ENCODE peak calls at places on chromosomes 4 and X, in seven cellular contexts. Z is coronary artery, G is fibroblast of the aortic adventitia, V is prostate gland, N is BJ, B is RWPE1, T is neural crest cell. S is an unnamed sample.

GRCh38 chr4:47071863-47072441 is 40.6 kb downstream of the GABRB1 start:
- DNase-seq in Z (no peak), G (peak; percentile 71), V (no peak), N (no peak), B (peak; percentile 18), T (no peak), S (no peak)

GRCh38 chr4:74109116-74109791 is 10.3 kb upstream of the CXCL2 start:
- DNase-seq in Z (no peak), G (peak; percentile 99), V (no peak), N (peak; percentile 84), B (peak; percentile 80), T (no peak), S (no peak)

GRCh38 chrX:38326086-38326485 is 1.2 kb downstream of the RPGR start:
- DNase-seq in Z (no peak), G (no peak), V (no peak), N (no peak), B (no peak), T (no peak), S (no peak)

GRCh38 chr4:77147400-77147782 is 9.6 kb upstream of the CCNG2 start:
- DNase-seq in Z (no peak), G (no peak), V (no peak), N (no peak), B (no peak), T (no peak), S (no peak)

GRCh38 chr4:168651374-168651773 is 154.5 kb downstream of the PALLD start:
- DNase-seq in Z (no peak), G (no peak), V (no peak), N (no peak), B (no peak), T (no peak), S (no peak)

GRCh38 chr4:115675721-115676120 is 562.3 kb upstream of the NDST4 start:
- DNase-seq in Z (no peak), G (no peak), V (no peak), N (no peak), B (no peak), T (no peak), S (no peak)

GRCh38 chr4:140078366-140078765 is 75.6 kb downstream of the MAML3 start:
- DNase-seq in Z (no peak), G (peak; percentile 23), V (no peak), N (no peak), B (no peak), T (no peak), S (no peak)

GRCh38 chr4:118783887-118784286 is 52.0 kb downstream of the SEC24D start:
- DNase-seq in Z (no peak), G (peak; percentile 75), V (no peak), N (no peak), B (no peak), T (no peak), S (no peak)

GRCh38 chr4:141275834-141276233 is 55.1 kb downstream of the ZNF330 start:
- DNase-seq in Z (no peak), G (peak; percentile 92), V (no peak), N (peak; percentile 92), B (peak; percentile 4), T (no peak), S (no peak)

GRCh38 chr4:52983563-52984303 is 121.6 kb downstream of the RASL11B start:
- DNase-seq in Z (no peak), G (peak; percentile 78), V (peak; percentile 42), N (no peak), B (peak; percentile 59), T (peak; percentile 12), S (no peak)

GRCh38 chrX:131783555-131784338 is 239.4 kb upstream of the STK26 start:
- DNase-seq in Z (no peak), G (peak; percentile 97), V (no peak), N (no peak), B (no peak), T (no peak), S (no peak)

GRCh38 chr4:86497131-86497530 is 97.0 kb upstream of the PTPN13 start:
- DNase-seq in Z (no peak), G (peak; percentile 34), V (peak; percentile 61), N (no peak), B (peak; percentile 20), T (no peak), S (no peak)

GRCh38 chr4:94262163-94263016 is 54.7 kb downstream of the SMARCAD1 start:
- DNase-seq in Z (no peak), G (no peak), V (no peak), N (no peak), B (peak; percentile 65), T (no peak), S (no peak)

GRCh38 chr4:83964996-83965541 is 429.2 kb downstream of the GPAT3 start:
- DNase-seq in Z (no peak), G (peak; percentile 64), V (no peak), N (no peak), B (no peak), T (no peak), S (no peak)

GRCh38 chrX:118521435-118521834 is 25.8 kb downstream of the DOCK11 start:
- DNase-seq in Z (no peak), G (peak; percentile 68), V (no peak), N (peak; percentile 56), B (no peak), T (no peak), S (no peak)

GRCh38 chr4:54737421-54737820 is 79.7 kb downstream of the KIT start:
- DNase-seq in Z (no peak), G (no peak), V (no peak), N (no peak), B (no peak), T (no peak), S (no peak)

GRCh38 chr4:74376888-74377483 is 12.0 kb downstream of the EREG start:
- DNase-seq in Z (no peak), G (peak; percentile 83), V (no peak), N (no peak), B (peak; percentile 62), T (no peak), S (no peak)

GRCh38 chr4:97841512-97841911 is 301.8 kb downstream of the STPG2 start:
- DNase-seq in Z (no peak), G (no peak), V (no peak), N (no peak), B (no peak), T (no peak), S (no peak)

GRCh38 chrX:39898147-39898546 is 199.6 kb downstream of the BCOR start:
- DNase-seq in Z (no peak), G (no peak), V (no peak), N (no peak), B (no peak), T (no peak), S (no peak)

GRCh38 chr4:40576651-40577480 is 52.8 kb downstream of the RBM47 start:
- DNase-seq in Z (peak; percentile 79), G (peak; percentile 95), V (peak; percentile 86), N (peak; percentile 51), B (peak; percentile 75), T (no peak), S (no peak)

GRCh38 chr4:92270908-92271307 is 32.9 kb upstream of the GRID2 start:
- DNase-seq in Z (no peak), G (no peak), V (no peak), N (no peak), B (no peak), T (no peak), S (no peak)

GRCh38 chrX:40867352-40867751 is 132.0 kb upstream of the MED14 start:
- DNase-seq in Z (no peak), G (peak; percentile 64), V (no peak), N (no peak), B (peak; percentile 80), T (no peak), S (no peak)

GRCh38 chrX:40170830-40171512 is 73.2 kb upstream of the BCOR start:
- DNase-seq in Z (peak; percentile 65), G (no peak), V (no peak), N (no peak), B (no peak), T (no peak), S (no peak)

DNA sequence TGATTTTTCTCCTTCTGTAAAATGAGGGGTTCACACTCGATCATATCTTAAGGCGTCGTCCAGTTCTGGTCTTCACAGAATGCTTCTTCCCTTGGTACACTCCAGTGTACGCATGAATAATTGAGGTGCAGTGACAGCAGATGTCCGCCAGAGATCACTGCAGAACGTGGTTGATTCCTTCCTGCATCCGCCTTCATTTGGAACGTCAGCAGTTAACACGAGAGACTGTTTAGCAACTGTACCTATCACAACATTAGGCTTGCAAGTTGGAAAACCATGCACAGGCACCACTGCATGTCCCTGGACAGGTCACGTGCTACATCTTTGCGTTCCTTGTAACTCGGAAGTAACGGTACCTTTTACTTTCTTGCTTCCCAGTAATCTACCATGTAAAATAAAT is 66.0 kb upstream of the GEMIN8 start:
- DNase-seq in Z (no peak), G (peak; percentile 70), V (no peak), N (no peak), B (peak; percentile 23), T (peak; percentile 20), S (no peak)
- TF ChIP-seq CTCF in Z (peak; percentile 47), G (peak; percentile 75), V (peak; percentile 54), N (peak; percentile 66), B (peak; percentile 58), T (peak; percentile 73), S (peak; percentile 67)

GRCh38 chrX:49910344-49910743 is 12.1 kb upstream of the CLCN5 start:
- DNase-seq in Z (no peak), G (no peak), V (no peak), N (no peak), B (no peak), T (no peak), S (no peak)
- TF ChIP-seq CTCF in Z (no peak), G (no peak), V (no peak), N (no peak), B (no peak), T (no peak), S (no peak)

DNA sequence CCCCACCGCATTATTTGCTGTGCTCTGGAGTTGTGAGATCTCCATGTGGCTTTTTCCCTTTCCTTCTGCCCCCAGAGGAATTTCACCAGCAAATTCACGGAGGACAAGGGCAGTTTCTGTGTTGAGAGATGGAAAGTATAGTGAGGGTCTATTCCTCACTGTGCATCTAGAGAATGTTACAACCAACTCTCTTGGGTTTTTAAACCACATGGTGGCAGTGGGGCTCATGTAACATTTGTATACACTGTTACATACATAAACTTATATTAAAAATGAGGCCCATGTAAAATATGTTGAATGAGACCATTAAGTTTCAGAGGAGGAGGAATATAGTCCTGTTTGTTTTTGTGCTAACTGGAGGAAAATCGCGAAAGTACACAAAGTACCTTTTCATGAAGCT is 914 bp upstream of the PRKG2 start:
- DNase-seq in Z (no peak), G (no peak), V (no peak), N (no peak), B (no peak), T (no peak), S (no peak)
- TF ChIP-seq CTCF in Z (no peak), G (peak; percentile 1), V (no peak), N (no peak), B (no peak), T (no peak), S (no peak)

DNA sequence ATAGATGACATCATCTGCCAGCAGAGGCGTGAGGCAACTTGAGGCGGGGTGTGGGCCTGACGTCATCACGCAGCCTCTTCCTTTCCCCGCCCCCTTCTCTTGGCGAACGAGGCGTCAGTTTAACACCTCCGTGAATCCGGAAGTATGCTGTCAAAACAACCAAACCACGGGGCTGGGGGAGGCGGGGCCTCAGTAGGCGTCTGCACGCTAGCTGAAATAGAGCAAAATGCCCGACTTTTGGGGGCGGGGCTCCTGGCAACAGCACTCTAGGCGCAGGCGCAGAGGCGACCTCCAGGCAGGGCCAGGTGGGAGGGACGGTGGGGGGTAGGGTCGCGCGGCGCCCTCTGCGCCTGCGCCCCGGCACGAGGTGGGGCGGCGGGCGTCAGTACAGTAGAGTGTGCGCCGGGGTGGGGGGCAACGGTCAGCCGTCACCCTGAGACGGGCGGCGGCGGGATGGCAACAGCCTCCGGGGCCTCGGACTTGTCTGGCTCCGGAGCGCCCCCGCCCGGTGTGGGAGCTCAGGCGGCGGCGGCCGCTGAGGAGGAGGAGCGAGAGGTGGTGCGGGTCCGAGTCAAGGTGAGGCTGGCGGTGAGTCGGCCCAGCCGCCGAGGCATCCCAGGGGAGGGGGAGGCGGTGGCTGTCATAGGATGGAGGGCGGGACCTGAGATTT is at the start of gene TBC1D25:
- DNase-seq in Z (peak; percentile 96), G (peak; percentile 97), V (peak; percentile 92), N (peak; percentile 82), B (peak; percentile 90), T (peak; percentile 85), S (peak; percentile 98)
- TF ChIP-seq CTCF in Z (no peak), G (peak; percentile 33), V (peak; percentile 39), N (peak; percentile 45), B (peak; percentile 18), T (peak; percentile 55), S (peak; percentile 58)

S was measured in osteocyte.